ENCODE peak calls at places on chromosomes 6 and 20, in six cellular contexts. J is PC-3, O is mammary epithelial cell, V is cardiac fibroblast, N is bronchial epithelial cell, W is HFF-Myc. T is an unnamed sample.

GRCh38 chr6:170210026-170210390 is 80.9 kb downstream of the DLL1 start:
- DNase-seq in N (no peak), O (no peak), V (no peak), J (no peak), W (no peak), T (no peak)

GRCh38 chr20:8293791-8294190 is 161.7 kb downstream of the PLCB1 start:
- DNase-seq in V (no peak), O (no peak), W (no peak), J (no peak), N (no peak), T (no peak)

GRCh38 chr20:18904624-18905023 is 91.0 kb downstream of the SCP2D1 start:
- DNase-seq in J (peak), N (no peak), O (no peak), W (no peak), V (no peak), T (no peak)

GRCh38 chr6:29967379-29968010 is 25.2 kb downstream of the HLA-A start:
- DNase-seq in J (peak), W (no peak), N (peak), O (peak), V (peak), T (no peak)

GRCh38 chr20:47432251-47433210 is 69.2 kb upstream of the NCOA3 start:
- DNase-seq in O (peak), V (no peak), W (no peak), N (peak), J (peak), T (no peak)

GRCh38 chr20:12679456-12679855 is 329.3 kb upstream of the SPTLC3 start:
- DNase-seq in W (no peak), V (no peak), N (no peak), O (no peak), J (no peak), T (no peak)

GRCh38 chr6:142760152-142760551 is 184.8 kb downstream of the HIVEP2 start:
- DNase-seq in J (peak), V (peak), N (peak), O (no peak), W (no peak), T (no peak)

GRCh38 chr6:7742214-7742613 is 16.3 kb downstream of the BMP6 start:
- DNase-seq in W (no peak), N (peak), J (no peak), O (no peak), V (no peak), T (no peak)

GRCh38 chr6:170108456-170108855 is 182.4 kb downstream of the DLL1 start:
- DNase-seq in W (no peak), J (no peak), V (no peak), O (no peak), N (no peak), T (no peak)

GRCh38 chr20:3805594-3806264 is 9.6 kb downstream of the CDC25B start:
- DNase-seq in J (peak), N (peak), O (peak), V (peak), W (no peak), T (no peak)

GRCh38 chr6:11425876-11426275 is 111.7 kb upstream of the TMEM170B start:
- DNase-seq in W (no peak), V (no peak), J (no peak), N (no peak), O (no peak), T (no peak)

GRCh38 chr20:10565191-10565921 is 108.4 kb downstream of the JAG1 start:
- DNase-seq in N (peak), W (no peak), O (peak), J (peak), V (peak), T (no peak)

GRCh38 chr6:146770965-146771735 is 172.4 kb downstream of the ADGB start:
- DNase-seq in N (no peak), W (no peak), V (no peak), O (no peak), J (no peak), T (no peak)

GRCh38 chr20:46894579-46894958 is at the start of gene EYA2:
- DNase-seq in V (no peak), N (no peak), O (no peak), W (no peak), J (no peak), T (no peak)

GRCh38 chr20:42274977-42275376 is 656.8 kb upstream of the CHD6 start:
- DNase-seq in W (no peak), O (no peak), J (no peak), V (no peak), N (no peak), T (no peak)

GRCh38 chr6:43074847-43075741 is 1.0 kb upstream of the PTK7 start:
- DNase-seq in V (peak), N (no peak), J (no peak), O (no peak), W (peak), T (no peak)

GRCh38 chr6:165227644-165228329 is 81.6 kb downstream of the C6orf118 start:
- DNase-seq in N (peak), W (no peak), V (peak), J (peak), O (peak), T (peak)

GRCh38 chr6:97586344-97586743 is 303.3 kb upstream of the MMS22L start:
- DNase-seq in W (no peak), J (no peak), O (peak), N (peak), V (peak), T (peak)

GRCh38 chr20:38343107-38343797 is 3.0 kb upstream of the LBP start:
- DNase-seq in W (no peak), N (no peak), O (no peak), J (no peak), V (peak), T (no peak)

GRCh38 chr6:110626442-110626841 is 150.0 kb upstream of the SLC22A16 start:
- DNase-seq in W (no peak), O (no peak), N (no peak), J (no peak), V (no peak), T (no peak)

GRCh38 chr20:10449270-10449669 is 14.2 kb downstream of the SLX4IP start:
- DNase-seq in V (no peak), W (no peak), N (peak), J (no peak), O (no peak), T (no peak)

GRCh38 chr6:91879346-91879995 is 1292.6 kb upstream of the MAP3K7 start:
- DNase-seq in V (no peak), W (no peak), O (no peak), N (no peak), J (peak), T (no peak)

GRCh38 chr6:34000281-34000680 is 145.6 kb downstream of the GRM4 start:
- DNase-seq in O (no peak), W (no peak), V (no peak), N (no peak), J (no peak), T (no peak)

GRCh38 chr6:135498178-135498841 is 770 bp upstream of the AHI1 start:
- DNase-seq in N (peak), W (peak), O (peak), V (peak), J (peak), T (peak)

GRCh38 chr6:83615025-83615999 is 93.6 kb downstream of the SNAP91 start:
- DNase-seq in W (peak), N (peak), V (peak), O (peak), J (peak), T (peak)

GRCh38 chr6:36716476-36717093 is 19.0 kb downstream of the RAB44 start:
- DNase-seq in N (peak), O (no peak), W (no peak), J (no peak), V (no peak), T (no peak)

GRCh38 chr20:45487231-45487635 is 17.7 kb downstream of the WFDC2 start:
- DNase-seq in V (no peak), N (no peak), J (no peak), W (no peak), O (no peak), T (no peak)

GRCh38 chr6:16700202-16700997 is 60.9 kb downstream of the ATXN1 start:
- DNase-seq in O (no peak), V (peak), N (no peak), W (no peak), J (no peak), T (no peak)

GRCh38 chr6:170265655-170266054 is 25.2 kb downstream of the DLL1 start:
- DNase-seq in V (peak), N (no peak), O (no peak), J (peak), W (no peak), T (no peak)

GRCh38 chr6:105207524-105208269 is 27.9 kb upstream of the POPDC3 start:
- DNase-seq in V (no peak), J (peak), N (peak), O (peak), W (no peak), T (no peak)

GRCh38 chr20:45725134-45725533 is 3.0 kb downstream of the SPINT4 start:
- DNase-seq in O (no peak), N (no peak), W (no peak), V (peak), J (no peak), T (no peak)

GRCh38 chr6:14858808-14859207 is 387.1 kb upstream of the JARID2 start:
- DNase-seq in V (no peak), O (no peak), W (no peak), J (no peak), N (no peak), T (no peak)

DNA sequence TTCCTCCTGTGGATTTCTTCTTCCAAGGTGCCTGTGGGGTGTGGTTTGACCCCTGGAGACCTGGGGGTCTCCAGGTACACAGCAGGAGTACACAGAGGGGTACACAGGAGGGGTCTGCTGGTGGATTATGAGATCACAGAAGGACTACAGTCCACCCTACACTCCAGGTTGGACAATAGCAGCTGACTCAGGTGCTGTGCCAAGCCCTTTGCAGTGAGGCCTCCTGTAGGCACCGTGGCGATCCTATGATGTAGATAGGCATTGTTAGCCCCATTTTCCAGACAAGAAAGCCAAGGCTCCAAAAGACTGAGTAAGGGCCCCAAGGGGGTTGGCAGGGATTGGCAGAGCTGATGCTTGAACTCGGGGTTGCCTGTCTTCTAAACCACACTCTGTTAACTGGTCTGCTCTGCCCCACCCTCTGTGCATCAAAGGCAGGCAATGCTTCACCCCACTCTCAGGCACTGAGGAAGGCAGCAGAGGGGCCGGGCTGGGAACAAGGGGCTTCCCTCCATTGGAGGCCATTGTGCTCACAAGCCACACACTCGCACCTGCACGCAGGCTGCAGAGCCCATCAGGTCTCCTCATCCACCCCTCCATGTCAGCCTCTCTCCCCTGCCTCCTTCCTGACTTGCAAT is 77.5 kb upstream of the SIRPA start:
- DNase-seq in O (no peak), V (no peak), N (no peak), J (no peak), W (no peak), T (no peak)
- H3K4me3 ChIP-seq in O (no peak), V (no peak), N (no peak), J (no peak), W (no peak), T (no peak)

GRCh38 chr6:128029841-128030240 is 129.0 kb upstream of the THEMIS start:
- DNase-seq in V (no peak), W (no peak), J (no peak), O (no peak), N (no peak), T (no peak)
- TF ChIP-seq CTCF in V (no peak), W (no peak), J (no peak), O (no peak), N (no peak), T (no peak)

DNA sequence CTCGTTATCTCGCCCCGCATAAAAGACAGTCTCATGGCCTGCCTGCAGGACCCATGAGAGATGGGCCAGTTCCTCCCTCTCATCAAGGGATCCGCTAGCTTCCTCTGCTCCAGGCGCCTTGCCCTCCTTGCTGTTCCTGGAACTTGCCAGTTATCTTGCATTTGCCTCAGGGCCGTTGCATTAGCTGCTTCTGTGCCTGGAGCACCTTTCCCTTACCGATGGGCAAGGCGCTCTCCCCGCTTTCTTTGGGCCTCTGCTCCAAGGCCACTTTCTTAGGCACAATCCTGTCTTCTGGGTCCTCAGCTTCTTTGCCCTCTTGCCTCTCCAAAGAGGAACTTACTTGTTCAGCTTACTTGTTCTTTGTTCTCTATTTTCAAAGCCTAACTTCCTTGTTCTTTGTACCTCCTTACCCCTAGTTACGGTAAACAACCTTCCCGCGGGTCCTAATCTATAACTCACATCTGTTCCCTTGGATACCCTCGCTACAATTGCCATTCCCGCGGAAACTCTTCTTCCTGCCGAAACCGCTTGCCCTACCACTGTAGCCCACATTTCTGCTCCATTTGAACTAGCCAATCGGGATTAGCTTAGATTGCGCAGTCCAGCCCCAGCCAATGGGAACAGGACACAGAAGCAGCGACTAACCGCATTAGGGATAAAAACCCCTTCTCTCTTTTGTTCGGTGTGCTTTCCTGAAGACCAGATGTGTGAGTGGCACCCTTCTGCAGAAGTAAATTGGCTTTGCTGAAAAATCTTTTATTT is 887 bp upstream of the NSFL1C start:
- DNase-seq in W (no peak), O (no peak), J (no peak), V (no peak), N (no peak), T (no peak)
- H3K4me3 ChIP-seq in W (no peak), O (no peak), J (peak), V (no peak), N (no peak), T (no peak)

GRCh38 chr20:22106308-22106938 is 401.0 kb downstream of the PAX1 start:
- DNase-seq in W (no peak), J (peak), O (no peak), V (no peak), N (peak), T (no peak)
- TF ChIP-seq CTCF in W (no peak), J (peak), O (peak), V (peak), N (peak), T (no peak)